ENCODE peak calls at places on chromosome 15, in six cellular contexts. A is H54, D is IMR-90, E is sigmoid colon, Q is Peyer's patch, U is lower leg skin. T is an unnamed sample.

GRCh38 chr15:76398301-76398700 is 61.7 kb downstream of the ISL2 start:
- DNase-seq in E (no peak), A (no peak), Q (no peak), U (no peak), D (no peak), T (no peak)

GRCh38 chr15:39959411-39959810 is 25.5 kb downstream of the EIF2AK4 start:
- DNase-seq in Q (no peak), D (peak; percentile 42), A (no peak), U (no peak), E (no peak), T (no peak)

GRCh38 chr15:45442497-45443135 is 64.3 kb upstream of the GATM start:
- DNase-seq in D (peak; percentile 78), E (no peak), A (no peak), Q (no peak), U (no peak), T (no peak)

GRCh38 chr15:80887148-80887547 is 102.5 kb downstream of the MESD start:
- DNase-seq in E (no peak), A (no peak), D (no peak), Q (no peak), U (no peak), T (no peak)

GRCh38 chr15:80892414-80892813 is 97.2 kb downstream of the MESD start:
- DNase-seq in A (no peak), U (no peak), D (no peak), E (no peak), Q (no peak), T (no peak)

GRCh38 chr15:75666823-75667501 is 19.2 kb downstream of the SNX33 start:
- DNase-seq in E (no peak), D (peak; percentile 100), U (peak; percentile 89), A (peak; percentile 75), Q (no peak), T (no peak)

GRCh38 chr15:25805006-25805405 is 58.1 kb downstream of the ATP10A start:
- DNase-seq in A (no peak), U (no peak), Q (no peak), E (no peak), D (no peak), T (no peak)

GRCh38 chr15:74773731-74774252 is 8.1 kb upstream of the CSK start:
- DNase-seq in E (no peak), Q (no peak), D (no peak), A (no peak), U (no peak), T (no peak)

GRCh38 chr15:84748274-84749110 is at the start of gene ZNF592:
- DNase-seq in U (peak; percentile 53), Q (peak; percentile 76), A (peak; percentile 69), E (peak; percentile 93), D (peak; percentile 70), T (peak; percentile 86)

GRCh38 chr15:47203993-47204392 is 513.3 kb upstream of the SEMA6D start:
- DNase-seq in D (no peak), A (no peak), E (no peak), Q (no peak), U (no peak), T (no peak)

GRCh38 chr15:40367673-40368611 is 9.9 kb downstream of the DISP2 start:
- DNase-seq in Q (peak; percentile 83), U (peak; percentile 73), A (peak; percentile 95), D (peak; percentile 87), E (peak; percentile 92), T (peak; percentile 94)

GRCh38 chr15:57859130-57859685 is 152.7 kb downstream of the POLR2M start:
- DNase-seq in U (no peak), A (no peak), Q (no peak), E (no peak), D (no peak), T (no peak)

GRCh38 chr15:40873625-40874561 is at the start of gene RHOV:
- DNase-seq in Q (peak; percentile 78), D (peak; percentile 29), A (peak; percentile 73), E (peak; percentile 72), U (no peak), T (peak; percentile 75)

DNA sequence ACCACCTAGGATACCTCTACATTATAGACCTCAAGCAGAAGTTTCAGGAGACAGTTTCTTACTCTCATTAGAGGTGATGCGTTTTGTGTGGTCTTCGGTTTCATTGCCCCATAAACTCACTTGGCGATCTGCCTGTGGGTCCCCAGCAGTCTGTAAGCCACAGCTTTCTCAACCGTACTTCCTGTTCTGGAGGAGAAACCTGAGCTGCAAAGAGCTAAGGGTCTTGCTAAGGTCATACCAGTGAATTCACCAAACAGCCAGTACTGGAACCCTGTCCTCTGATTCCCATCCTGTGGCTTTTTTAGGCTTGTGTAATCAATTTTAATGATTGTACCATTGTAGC is 69.4 kb downstream of the APBA2 start:
- DNase-seq in U (no peak), A (no peak), D (peak; percentile 69), E (no peak), Q (peak; percentile 15), T (no peak)
- TF ChIP-seq POLR2A in U (no peak), A (no peak), D (no peak), E (no peak), Q (no peak), T (no peak)

GRCh38 chr15:56243774-56244236 is at the start of gene RFX7:
- DNase-seq in D (peak; percentile 73), E (peak; percentile 84), U (no peak), A (no peak), Q (peak; percentile 75), T (peak; percentile 88)
- TF ChIP-seq POLR2A in D (no peak), E (no peak), U (no peak), A (peak; percentile 56), Q (no peak), T (peak; percentile 27)

GRCh38 chr15:73298522-73298921 is 70.2 kb downstream of the HCN4 start:
- DNase-seq in Q (no peak), U (no peak), A (no peak), D (no peak), E (no peak), T (no peak)
- TF ChIP-seq POLR2A in Q (no peak), U (no peak), A (no peak), D (no peak), E (no peak), T (no peak)

DNA sequence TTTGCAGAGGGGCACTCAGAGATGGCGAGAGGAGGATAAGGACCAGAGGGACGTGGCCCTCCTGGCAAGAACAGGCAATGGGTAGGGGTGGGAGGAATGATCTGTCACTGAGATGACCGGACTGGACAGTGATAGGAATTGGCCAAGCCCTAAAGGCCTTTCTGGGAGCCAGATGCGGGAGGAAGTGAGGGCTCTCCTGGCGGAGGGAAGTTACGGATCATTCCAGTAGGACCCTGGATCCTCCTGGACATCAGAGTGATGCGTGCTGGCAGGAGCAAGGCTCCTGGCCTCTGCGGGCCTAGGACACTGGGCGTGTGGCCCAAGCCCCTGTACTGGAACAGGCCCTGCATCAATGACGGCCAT is 23.4 kb downstream of the KIF7 start:
- DNase-seq in E (no peak), A (no peak), Q (no peak), U (no peak), D (no peak), T (no peak)
- TF ChIP-seq POLR2A in E (no peak), A (no peak), Q (no peak), U (no peak), D (no peak), T (no peak)

GRCh38 chr15:64132217-64132616 is 19.3 kb upstream of the SNX22 start:
- DNase-seq in E (no peak), Q (no peak), A (no peak), D (no peak), U (no peak), T (no peak)
- TF ChIP-seq POLR2A in E (no peak), Q (no peak), A (no peak), D (no peak), U (no peak), T (no peak)

GRCh38 chr15:59371458-59372351 is 966 bp downstream of the MYO1E start:
- DNase-seq in D (no peak), E (peak; percentile 67), U (peak; percentile 28), A (no peak), Q (no peak), T (no peak)
- TF ChIP-seq POLR2A in D (no peak), E (no peak), U (no peak), A (peak; percentile 5), Q (no peak), T (no peak)

GRCh38 chr15:93027413-93027812 is 61.6 kb downstream of the RGMA start:
- DNase-seq in E (peak; percentile 74), D (no peak), A (no peak), Q (no peak), U (no peak), T (no peak)

GRCh38 chr15:93030430-93031102 is 58.4 kb downstream of the RGMA start:
- DNase-seq in Q (peak; percentile 58), A (peak; percentile 59), U (peak; percentile 73), D (peak; percentile 47), E (peak; percentile 90), T (peak; percentile 53)

GRCh38 chr15:93029613-93030429 is 59.2 kb downstream of the RGMA start:
- DNase-seq in D (peak; percentile 31), E (peak; percentile 68), Q (no peak), U (no peak), A (no peak), T (no peak)

GRCh38 chr15:93028111-93028631 is 60.8 kb downstream of the RGMA start:
- DNase-seq in Q (no peak), E (peak; percentile 68), U (no peak), D (no peak), A (no peak), T (no peak)

DNA sequence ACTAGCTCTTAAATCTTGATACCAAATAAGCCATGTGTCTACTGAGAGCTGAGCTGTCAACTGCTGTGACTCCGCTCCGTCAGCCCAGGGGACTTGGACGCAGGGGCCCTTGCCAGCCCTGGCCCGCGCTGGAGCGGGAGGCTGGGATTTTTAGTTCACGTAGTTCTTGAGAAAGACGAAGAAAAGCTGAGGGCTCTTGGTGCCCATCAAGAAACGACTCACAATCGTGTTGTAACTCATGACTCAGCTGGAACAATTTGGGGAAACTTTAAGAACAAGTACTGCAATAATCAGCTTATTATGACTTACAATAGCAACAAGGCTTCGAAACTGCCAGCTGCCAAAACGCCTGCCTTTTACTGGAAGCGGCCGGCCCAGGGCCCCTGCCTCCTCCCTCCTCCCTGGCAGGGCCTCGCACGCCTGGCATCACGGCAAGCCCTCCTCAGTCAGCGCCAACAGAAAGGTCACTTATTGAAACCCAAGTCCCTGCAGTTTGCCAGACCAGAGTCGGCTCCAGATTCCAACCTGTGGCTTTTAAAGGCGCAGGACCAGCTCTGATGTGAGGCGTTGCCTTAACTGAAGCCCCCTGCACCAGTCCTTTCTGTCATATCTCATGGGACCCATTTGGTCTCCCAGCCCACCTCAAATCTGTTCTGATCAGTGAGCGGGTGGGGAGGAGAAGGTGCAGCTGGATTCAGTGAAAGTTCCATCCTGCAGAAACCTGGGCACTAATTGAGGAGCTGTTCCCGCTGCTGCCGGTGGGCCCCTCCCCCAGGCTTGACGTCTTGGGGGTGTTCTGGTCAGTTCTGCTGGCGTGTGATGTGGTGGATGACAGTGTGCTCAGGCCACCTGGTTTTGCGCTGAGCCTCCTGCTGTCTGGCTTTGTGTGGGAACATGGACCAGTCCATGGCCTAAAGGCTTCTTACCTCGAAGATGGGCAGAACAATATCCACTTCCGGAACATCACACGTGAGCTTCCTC is 60.1 kb downstream of the RGMA start:
- DNase-seq in Q (peak; percentile 22), A (no peak), U (peak; percentile 79), E (peak; percentile 95), D (peak; percentile 91), T (no peak)
- TF ChIP-seq POLR2A in Q (no peak), A (no peak), U (no peak), E (no peak), D (no peak), T (no peak)

DNA sequence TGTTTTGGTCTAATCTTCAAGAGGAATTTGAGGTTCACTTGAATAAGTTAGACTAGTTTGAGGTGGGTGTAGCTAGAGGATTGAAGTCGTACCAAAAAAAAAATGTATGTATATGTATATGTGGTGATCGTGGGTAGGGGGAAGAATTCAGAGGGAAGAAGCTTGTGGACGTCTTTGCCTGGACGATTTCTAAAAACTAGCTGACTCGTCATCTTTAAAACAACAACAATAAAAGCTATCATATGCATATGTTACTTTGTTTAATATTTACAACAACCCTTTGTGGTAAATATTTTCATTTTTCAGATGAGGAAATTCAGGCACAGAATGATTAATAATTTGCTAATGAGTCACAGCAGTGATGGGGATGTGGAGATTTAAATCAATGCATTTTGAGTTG is 18.1 kb downstream of the RNF111 start:
- DNase-seq in D (no peak), U (no peak), E (no peak), Q (no peak), A (no peak), T (no peak)
- TF ChIP-seq POLR2A in D (no peak), U (no peak), E (no peak), Q (no peak), A (no peak), T (no peak)

T was measured in erythroblast.